ENCODE peak calls at places on chromosomes 13 and 19, in ten cellular contexts. One of them, this sample, is unnamed.

GRCh38 chr19:1283207-1283916 is 2.3 kb upstream of the EFNA2 start:
- DNase-seq in pons: no peak
- DNase-seq in stimulated activated CD4-positive, alpha-beta T cell treated with anti-CD3 and anti-CD28 coated beads, Interleukin-2, amount 100 ng/mL, for 48 hours: no peak
- DNase-seq in EL: no peak
- DNase-seq in COR-L47: no peak
- DNase-seq in GM04503: no peak
- DNase-seq in iris pigment epithelial cell: no peak
- DNase-seq in hippocampal formation: no peak
- DNase-seq in Daoy: no peak
- DNase-seq in progenitor cell of endocrine pancreas: no peak
- DNase-seq in this sample: no peak

GRCh38 chr13:87524775-87525174 is 146.4 kb upstream of the SLITRK5 start:
- DNase-seq in Daoy: no peak
- DNase-seq in hippocampal formation: no peak
- DNase-seq in progenitor cell of endocrine pancreas: no peak
- DNase-seq in GM04503: no peak
- DNase-seq in EL: no peak
- DNase-seq in pons: no peak
- DNase-seq in stimulated activated CD4-positive, alpha-beta T cell treated with anti-CD3 and anti-CD28 coated beads, Interleukin-2, amount 100 ng/mL, for 48 hours: no peak
- DNase-seq in iris pigment epithelial cell: no peak
- DNase-seq in COR-L47: no peak
- DNase-seq in this sample: no peak

GRCh38 chr13:74774252-74774651 is 640.0 kb upstream of the KLF12 start:
- DNase-seq in EL: peak
- DNase-seq in hippocampal formation: no peak
- DNase-seq in progenitor cell of endocrine pancreas: no peak
- DNase-seq in pons: no peak
- DNase-seq in stimulated activated CD4-positive, alpha-beta T cell treated with anti-CD3 and anti-CD28 coated beads, Interleukin-2, amount 100 ng/mL, for 48 hours: no peak
- DNase-seq in Daoy: no peak
- DNase-seq in GM04503: no peak
- DNase-seq in iris pigment epithelial cell: peak
- DNase-seq in COR-L47: no peak
- DNase-seq in this sample: no peak

GRCh38 chr19:35986664-35987570 is 8.1 kb upstream of the SDHAF1 start:
- DNase-seq in pons: no peak
- DNase-seq in stimulated activated CD4-positive, alpha-beta T cell treated with anti-CD3 and anti-CD28 coated beads, Interleukin-2, amount 100 ng/mL, for 48 hours: no peak
- DNase-seq in GM04503: no peak
- DNase-seq in Daoy: peak
- DNase-seq in EL: no peak
- DNase-seq in hippocampal formation: peak
- DNase-seq in iris pigment epithelial cell: no peak
- DNase-seq in COR-L47: peak
- DNase-seq in progenitor cell of endocrine pancreas: no peak
- DNase-seq in this sample: no peak

GRCh38 chr13:26946675-26947342 is 186.2 kb upstream of the GPR12 start:
- DNase-seq in stimulated activated CD4-positive, alpha-beta T cell treated with anti-CD3 and anti-CD28 coated beads, Interleukin-2, amount 100 ng/mL, for 48 hours: no peak
- DNase-seq in GM04503: peak
- DNase-seq in EL: peak
- DNase-seq in iris pigment epithelial cell: peak
- DNase-seq in hippocampal formation: no peak
- DNase-seq in Daoy: peak
- DNase-seq in pons: peak
- DNase-seq in COR-L47: peak
- DNase-seq in progenitor cell of endocrine pancreas: no peak
- DNase-seq in this sample: no peak

GRCh38 chr19:51664131-51664530 is 17.5 kb upstream of the SIGLEC14 start:
- DNase-seq in stimulated activated CD4-positive, alpha-beta T cell treated with anti-CD3 and anti-CD28 coated beads, Interleukin-2, amount 100 ng/mL, for 48 hours: no peak
- DNase-seq in GM04503: no peak
- DNase-seq in pons: peak
- DNase-seq in Daoy: no peak
- DNase-seq in iris pigment epithelial cell: no peak
- DNase-seq in progenitor cell of endocrine pancreas: no peak
- DNase-seq in COR-L47: no peak
- DNase-seq in hippocampal formation: no peak
- DNase-seq in EL: no peak
- DNase-seq in this sample: no peak

GRCh38 chr13:87376081-87376480 is 295.1 kb upstream of the SLITRK5 start:
- DNase-seq in Daoy: no peak
- DNase-seq in stimulated activated CD4-positive, alpha-beta T cell treated with anti-CD3 and anti-CD28 coated beads, Interleukin-2, amount 100 ng/mL, for 48 hours: no peak
- DNase-seq in pons: no peak
- DNase-seq in iris pigment epithelial cell: peak
- DNase-seq in GM04503: no peak
- DNase-seq in COR-L47: no peak
- DNase-seq in EL: no peak
- DNase-seq in progenitor cell of endocrine pancreas: no peak
- DNase-seq in hippocampal formation: no peak
- DNase-seq in this sample: no peak

GRCh38 chr13:97371486-97372109 is 62.4 kb upstream of the RAP2A start:
- DNase-seq in GM04503: no peak
- DNase-seq in EL: no peak
- DNase-seq in stimulated activated CD4-positive, alpha-beta T cell treated with anti-CD3 and anti-CD28 coated beads, Interleukin-2, amount 100 ng/mL, for 48 hours: no peak
- DNase-seq in iris pigment epithelial cell: no peak
- DNase-seq in progenitor cell of endocrine pancreas: no peak
- DNase-seq in Daoy: no peak
- DNase-seq in hippocampal formation: no peak
- DNase-seq in COR-L47: no peak
- DNase-seq in pons: no peak
- DNase-seq in this sample: no peak

GRCh38 chr13:29140277-29140676 is 320.1 kb downstream of the MTUS2 start:
- DNase-seq in pons: peak
- DNase-seq in GM04503: peak
- DNase-seq in COR-L47: no peak
- DNase-seq in stimulated activated CD4-positive, alpha-beta T cell treated with anti-CD3 and anti-CD28 coated beads, Interleukin-2, amount 100 ng/mL, for 48 hours: no peak
- DNase-seq in Daoy: peak
- DNase-seq in iris pigment epithelial cell: peak
- DNase-seq in hippocampal formation: no peak
- DNase-seq in EL: peak
- DNase-seq in progenitor cell of endocrine pancreas: no peak
- DNase-seq in this sample: no peak

GRCh38 chr19:33819875-33820781 is 23.5 kb downstream of the KCTD15 start:
- DNase-seq in iris pigment epithelial cell: peak
- DNase-seq in GM04503: no peak
- DNase-seq in pons: no peak
- DNase-seq in COR-L47: no peak
- DNase-seq in hippocampal formation: no peak
- DNase-seq in EL: peak
- DNase-seq in Daoy: peak
- DNase-seq in progenitor cell of endocrine pancreas: peak
- DNase-seq in stimulated activated CD4-positive, alpha-beta T cell treated with anti-CD3 and anti-CD28 coated beads, Interleukin-2, amount 100 ng/mL, for 48 hours: peak
- DNase-seq in this sample: no peak

GRCh38 chr19:39276740-39277139 is 8.5 kb downstream of the IFNL2 start:
- DNase-seq in progenitor cell of endocrine pancreas: no peak
- DNase-seq in pons: no peak
- DNase-seq in GM04503: no peak
- DNase-seq in EL: no peak
- DNase-seq in COR-L47: no peak
- DNase-seq in Daoy: no peak
- DNase-seq in hippocampal formation: no peak
- DNase-seq in iris pigment epithelial cell: no peak
- DNase-seq in stimulated activated CD4-positive, alpha-beta T cell treated with anti-CD3 and anti-CD28 coated beads, Interleukin-2, amount 100 ng/mL, for 48 hours: no peak
- DNase-seq in this sample: no peak

GRCh38 chr19:49889687-49890348 is 6.9 kb downstream of the IL4I1 start:
- DNase-seq in GM04503: no peak
- DNase-seq in stimulated activated CD4-positive, alpha-beta T cell treated with anti-CD3 and anti-CD28 coated beads, Interleukin-2, amount 100 ng/mL, for 48 hours: peak
- DNase-seq in iris pigment epithelial cell: peak
- DNase-seq in Daoy: no peak
- DNase-seq in COR-L47: no peak
- DNase-seq in hippocampal formation: peak
- DNase-seq in progenitor cell of endocrine pancreas: peak
- DNase-seq in EL: peak
- DNase-seq in pons: peak
- DNase-seq in this sample: peak